ENCODE peak calls at places on chromosomes 7 and 10, in five cellular contexts. C is neural progenitor cell, H is fibroblast of lung, P is Karpas-422, J is GM23248. V is an unnamed sample. For H3K9me3, the result is how much of the 10 kb centered on the place peaks cover.

GRCh38 chr10:129277080-129277479 is 190.0 kb upstream of the MGMT start:
- DNase-seq in C (no peak), H (no peak), P (no peak), J (no peak), V (no peak)

GRCh38 chr7:46848944-46849343 is 733.0 kb downstream of the TNS3 start:
- DNase-seq in C (no peak), H (peak), P (no peak), J (peak), V (no peak)

GRCh38 chr10:72659694-72660093 is 32.2 kb upstream of the MCU start:
- DNase-seq in C (no peak), H (peak), P (no peak), J (no peak), V (peak)

GRCh38 chr7:143222782-143223181 is 945 bp downstream of the TAS2R40 start:
- DNase-seq in C (no peak), H (no peak), P (no peak), J (no peak), V (no peak)

GRCh38 chr10:133307776-133308430 is 769 bp downstream of the TUBGCP2 start:
- DNase-seq in C (peak), H (peak), P (peak), J (peak), V (peak)

GRCh38 chr10:653991-654646 is 35.3 kb downstream of the DIP2C start:
- DNase-seq in C (no peak), H (peak), P (no peak), J (no peak), V (peak)

GRCh38 chr10:24390146-24390700 is 181.3 kb downstream of the KIAA1217 start:
- DNase-seq in C (no peak), H (no peak), P (no peak), J (no peak), V (no peak)

GRCh38 chr10:43265799-43266721 is 805 bp downstream of the RASGEF1A start:
- DNase-seq in C (peak), H (no peak), P (no peak), J (peak), V (peak)

GRCh38 chr7:147509859-147510542 is 1080.6 kb upstream of the C7orf33 start:
- DNase-seq in C (no peak), H (peak), P (no peak), J (peak), V (no peak)

GRCh38 chr7:127393370-127394058 is 1.0 kb upstream of the ZNF800 start:
- DNase-seq in C (peak), H (peak), P (peak), J (peak), V (peak)

GRCh38 chr7:20786779-20787651 is at the start of gene SP8:
- DNase-seq in C (peak), H (peak), P (no peak), J (peak), V (peak)

GRCh38 chr10:121672733-121673132 is 74.5 kb upstream of the FGFR2 start:
- DNase-seq in C (no peak), H (no peak), P (no peak), J (no peak), V (peak)

GRCh38 chr10:964988-965417 is 23.2 kb upstream of the GTPBP4 start:
- DNase-seq in C (no peak), H (no peak), P (no peak), J (no peak), V (no peak)

GRCh38 chr10:77051837-77052236 is 585.8 kb downstream of the KCNMA1 start:
- DNase-seq in C (no peak), H (no peak), P (no peak), J (peak), V (no peak)

GRCh38 chr10:73517166-73517888 is 21.5 kb upstream of the PPP3CB start:
- DNase-seq in C (no peak), H (peak), P (no peak), J (no peak), V (no peak)

GRCh38 chr10:47346572-47347302 is 1.4 kb upstream of the RBP3 start:
- DNase-seq in C (no peak), H (no peak), P (no peak), J (no peak), V (no peak)

GRCh38 chr10:73493781-73494180 is 2.0 kb downstream of the PPP3CB start:
- DNase-seq in C (no peak), H (peak), P (no peak), J (peak), V (no peak)

GRCh38 chr10:77188511-77188910 is 449.1 kb downstream of the KCNMA1 start:
- DNase-seq in C (no peak), H (peak), P (no peak), J (peak), V (no peak)

GRCh38 chr10:35690534-35690933 is 48.4 kb upstream of the FZD8 start:
- DNase-seq in C (no peak), H (no peak), P (no peak), J (no peak), V (no peak)

GRCh38 chr7:72275412-72276070 is 136.6 kb downstream of the CALN1 start:
- DNase-seq in C (no peak), H (no peak), P (no peak), J (no peak), V (no peak)

GRCh38 chr7:93728292-93728691 is 153.8 kb upstream of the CALCR start:
- DNase-seq in C (no peak), H (peak), P (no peak), J (peak), V (no peak)

GRCh38 chr10:52409928-52410327 is 95.8 kb downstream of the DKK1 start:
- DNase-seq in C (no peak), H (no peak), P (no peak), J (no peak), V (no peak)

GRCh38 chr10:99008106-99008505 is 227.5 kb downstream of the HPSE2 start:
- DNase-seq in C (no peak), H (no peak), P (no peak), J (no peak), V (no peak)

GRCh38 chr7:117875566-117875965 is 2.3 kb upstream of the CTTNBP2 start:
- DNase-seq in C (peak), H (peak), P (no peak), J (peak), V (peak)

GRCh38 chr10:133318494-133319127 is 9.9 kb downstream of the ZNF511 start:
- DNase-seq in C (peak), H (peak), P (peak), J (peak), V (peak)

GRCh38 chr10:58570979-58571378 is 58.3 kb downstream of the BICC1 start:
- DNase-seq in C (no peak), H (no peak), P (no peak), J (peak), V (no peak)

GRCh38 chr10:12699258-12699700 is 302.2 kb downstream of the CCDC3 start:
- DNase-seq in C (no peak), H (peak), P (no peak), J (peak), V (no peak)

GRCh38 chr10:38118072-38118807 is 24.1 kb downstream of the ZNF37A start:
- DNase-seq in C (no peak), H (peak), P (peak), J (peak), V (no peak)

GRCh38 chr7:90244565-90244908 is 437 bp upstream of the CFAP69 start:
- DNase-seq in C (no peak), H (no peak), P (no peak), J (no peak), V (no peak)

GRCh38 chr10:70996549-70996948 is 108.2 kb upstream of the PCBD1 start:
- DNase-seq in C (no peak), H (no peak), P (no peak), J (no peak), V (peak)

GRCh38 chr7:48154792-48155413 is 16.4 kb upstream of the ABCA13 start:
- DNase-seq in C (peak), H (peak), P (peak), J (peak), V (peak)

GRCh38 chr7:130899638-130900401 is 165.8 kb upstream of the KLF14 start:
- DNase-seq in C (no peak), H (no peak), P (peak), J (peak), V (no peak)

GRCh38 chr7:119522698-119523097 is 750.3 kb upstream of the KCND2 start:
- DNase-seq in C (no peak), H (no peak), P (no peak), J (no peak), V (no peak)

GRCh38 chr7:37332218-37333016 is 116.2 kb downstream of the ELMO1 start:
- DNase-seq in C (no peak), H (no peak), P (no peak), J (no peak), V (no peak)

GRCh38 chr7:37336259-37336658 is 112.4 kb downstream of the ELMO1 start:
- DNase-seq in C (no peak), H (no peak), P (peak), J (no peak), V (no peak)

GRCh38 chr7:37329940-37330339 is 118.7 kb downstream of the ELMO1 start:
- DNase-seq in C (no peak), H (no peak), P (no peak), J (no peak), V (no peak)

GRCh38 chr7:37330775-37331174 is 117.9 kb downstream of the ELMO1 start:
- DNase-seq in C (no peak), H (no peak), P (no peak), J (no peak), V (no peak)

DNA sequence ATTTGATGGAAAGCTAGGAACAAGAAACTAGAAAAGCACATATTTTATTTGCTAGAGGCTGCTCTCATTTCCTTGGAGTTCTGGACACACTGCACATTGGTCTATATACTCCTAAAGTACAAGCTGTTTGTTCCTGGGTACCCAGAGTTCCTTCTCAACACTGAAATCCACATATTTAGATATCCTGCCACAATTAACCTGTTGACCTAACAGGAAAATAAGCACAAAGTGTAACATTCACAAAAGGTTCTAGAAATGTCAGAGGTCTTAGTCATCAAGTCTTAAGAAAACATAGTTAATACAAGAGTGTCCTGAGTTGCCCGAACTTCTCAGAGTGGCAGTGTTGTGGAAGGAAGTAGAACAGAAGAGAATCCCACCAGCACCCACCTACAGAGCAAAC is 115.6 kb downstream of the ELMO1 start:
- DNase-seq in C (no peak), H (no peak), P (no peak), J (no peak), V (no peak)
- H3K9ac ChIP-seq in C (no peak), H (no peak), P (no peak), J (no peak), V (no peak)

DNA sequence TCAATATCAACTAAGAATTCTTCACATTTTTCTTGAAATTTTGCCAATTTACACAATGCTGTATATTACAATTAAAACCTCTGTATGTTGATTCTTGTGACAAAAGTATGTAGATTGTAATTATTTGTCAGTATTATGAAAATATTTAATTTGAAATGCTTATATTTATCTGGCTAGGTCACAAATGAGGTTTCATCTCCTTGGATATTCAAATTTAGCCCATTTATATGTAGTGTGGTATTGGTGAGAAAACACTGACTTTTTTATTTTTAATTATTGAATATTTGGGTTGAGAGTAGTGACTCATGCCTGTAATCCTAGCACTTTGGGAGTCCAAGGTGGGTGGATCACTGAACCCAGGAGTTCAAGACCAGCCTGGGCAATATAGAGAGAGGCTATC is 2.9 kb upstream of the RARRES2 start:
- DNase-seq in C (no peak), H (no peak), P (no peak), J (no peak), V (no peak)
- H3K9me3 ChIP-seq in C (under half), H (under half), P (under half), J (under half), V (under half)

DNA sequence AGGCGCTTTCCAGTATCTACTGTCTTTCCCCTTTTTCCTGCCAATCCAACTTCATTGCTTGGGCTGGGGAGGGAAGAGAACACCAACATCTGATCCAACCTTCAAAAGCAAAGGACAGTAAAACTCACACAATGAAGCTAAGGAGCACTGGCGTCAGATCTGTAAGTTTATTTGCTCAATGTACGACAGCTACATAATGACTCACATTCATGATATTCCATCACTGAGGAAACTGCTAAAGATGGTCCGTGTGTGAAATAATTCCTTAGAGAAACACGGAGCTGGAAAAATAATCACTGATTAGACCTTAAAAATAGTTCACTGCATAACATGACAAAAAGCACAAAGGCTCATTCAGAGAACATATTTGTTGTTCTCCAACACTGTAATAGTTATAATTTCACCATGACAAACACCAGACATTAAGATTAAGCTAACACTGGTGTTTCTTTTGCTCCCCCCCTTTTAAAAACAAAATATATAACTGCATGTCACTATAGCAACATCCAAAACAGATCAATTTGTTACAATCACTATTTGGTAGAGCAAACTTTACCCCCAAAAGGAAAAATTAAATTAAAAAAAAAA is 24.3 kb downstream of the HSPB1 start:
- DNase-seq in C (no peak), H (peak), P (no peak), J (peak), V (no peak)
- H3K27ac ChIP-seq in C (no peak), H (peak), P (no peak), J (peak), V (no peak)

GRCh38 chr7:151796871-151797270 is 80.0 kb downstream of the PRKAG2 start:
- DNase-seq in C (no peak), H (no peak), P (no peak), J (peak), V (no peak)

GRCh38 chr7:151794508-151795167 is 82.3 kb downstream of the PRKAG2 start:
- DNase-seq in C (no peak), H (peak), P (no peak), J (peak), V (peak)

GRCh38 chr7:151795168-151795754 is 81.7 kb downstream of the PRKAG2 start:
- DNase-seq in C (no peak), H (no peak), P (no peak), J (no peak), V (no peak)

GRCh38 chr7:151793991-151794507 is 82.9 kb downstream of the PRKAG2 start:
- DNase-seq in C (no peak), H (no peak), P (no peak), J (no peak), V (no peak)

DNA sequence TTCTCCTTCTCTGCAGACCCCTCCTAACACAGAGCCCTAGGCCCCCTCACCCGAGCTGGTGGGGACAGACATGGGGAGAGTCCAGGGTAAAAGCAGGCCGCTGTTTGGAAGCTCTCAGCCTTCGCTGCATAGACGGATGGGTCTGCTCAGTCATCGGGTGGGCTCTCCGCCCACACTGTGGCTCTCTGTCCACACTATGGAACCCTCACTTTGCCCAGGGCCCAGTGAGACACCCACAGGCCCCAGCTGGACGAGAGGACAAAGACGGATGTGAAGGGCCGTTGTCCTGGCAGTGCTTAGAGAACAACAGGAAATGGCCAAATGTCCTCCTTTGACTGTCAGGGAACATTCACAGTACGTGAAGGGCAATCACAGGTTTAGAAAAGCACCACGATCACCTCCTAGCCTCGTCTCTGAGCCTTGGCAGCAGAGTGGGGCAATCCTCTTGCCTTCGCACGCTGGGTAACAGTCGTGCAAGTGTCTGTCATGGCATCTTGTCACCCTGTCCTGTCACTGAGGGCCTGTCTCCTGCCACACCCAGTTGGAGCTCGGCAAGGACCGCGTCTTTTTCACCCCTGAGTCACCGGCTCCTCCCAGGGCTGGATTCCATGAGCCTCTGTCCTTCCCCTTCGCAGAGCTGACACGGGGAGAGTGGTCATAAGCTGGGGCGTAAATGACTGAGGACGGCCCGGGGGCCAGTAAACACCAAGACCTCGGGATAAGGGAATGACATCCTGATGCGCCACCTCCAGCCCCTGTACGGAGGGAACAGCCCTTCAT is 80.6 kb downstream of the PRKAG2 start:
- DNase-seq in C (no peak), H (peak), P (no peak), J (peak), V (no peak)
- H3K9ac ChIP-seq in C (no peak), H (no peak), P (no peak), J (peak), V (no peak)

GRCh38 chr7:5064391-5065106 is 18.9 kb downstream of the RBAK start:
- DNase-seq in C (no peak), H (peak), P (no peak), J (peak), V (no peak)

GRCh38 chr7:5065107-5065407 is 19.4 kb downstream of the RBAK start:
- DNase-seq in C (no peak), H (no peak), P (no peak), J (no peak), V (no peak)

DNA sequence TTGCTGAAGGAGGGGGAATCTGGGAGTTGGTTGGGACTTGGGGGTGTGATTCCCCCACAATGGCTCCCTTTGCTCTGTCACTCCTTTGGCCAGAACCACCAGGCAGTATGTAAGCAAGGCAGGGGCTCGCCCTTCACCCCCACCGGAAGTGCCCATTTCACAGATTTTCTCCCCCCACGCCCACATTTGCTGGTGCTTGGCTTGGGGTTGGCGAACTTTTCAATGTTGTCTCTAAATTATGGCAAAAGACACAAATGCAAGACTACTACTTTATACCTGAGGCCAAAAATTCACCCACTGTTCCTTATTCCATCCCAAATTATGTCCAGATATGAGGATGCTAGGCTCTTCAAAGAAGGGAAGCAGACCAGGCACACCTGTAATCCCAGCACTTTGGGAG is 24.5 kb downstream of the RBAK start:
- DNase-seq in C (no peak), H (no peak), P (no peak), J (no peak), V (no peak)
- H3K9me3 ChIP-seq in C (under half), H (under half), P (under half), J (under half), V (half or more)

GRCh38 chr7:158771213-158771817 is 58.0 kb downstream of the ESYT2 start:
- DNase-seq in C (no peak), H (no peak), P (no peak), J (no peak), V (no peak)
- H3K27ac ChIP-seq in C (no peak), H (no peak), P (no peak), J (no peak), V (no peak)

DNA sequence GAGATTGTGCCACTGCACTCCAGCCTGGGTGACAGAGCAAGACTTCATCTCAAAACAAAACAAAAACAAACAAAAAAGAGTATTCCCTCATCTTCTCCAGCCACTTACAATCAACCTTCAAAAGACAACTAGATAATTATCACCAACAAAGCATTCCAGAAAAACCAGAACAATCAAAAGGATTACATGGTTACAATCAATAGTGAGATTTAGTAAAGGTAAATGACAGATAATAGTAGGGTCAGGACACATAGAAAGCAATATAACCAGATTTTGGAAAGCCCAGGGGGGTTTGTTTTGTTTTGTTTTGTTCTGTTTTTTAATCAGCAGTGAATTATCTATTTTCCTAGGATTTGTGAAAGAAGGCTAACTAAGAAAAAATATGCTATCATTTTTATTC is 91.0 kb upstream of the PTN start:
- DNase-seq in C (no peak), H (no peak), P (no peak), J (no peak), V (no peak)
- H3K9ac ChIP-seq in C (no peak), H (no peak), P (no peak), J (no peak), V (no peak)

GRCh38 chr7:158054611-158055010 is 533.0 kb downstream of the PTPRN2 start:
- DNase-seq in C (no peak), H (no peak), P (no peak), J (no peak), V (no peak)
- H3K9me3 ChIP-seq in C (under half), H (under half), P (under half), J (under half), V (half or more)

V was measured in endodermal cell.